ENCODE peak calls at places on chromosomes 6 and 20, in six cellular contexts. W is H7, X is mesenchymal stem cell, V is SK-N-SH, Z is BJ, T is OCI-LY7. D is an unnamed sample.

GRCh38 chr6:105642708-105643107 is 239.8 kb upstream of the PREP start:
- DNase-seq in W (no peak), Z (no peak), X (peak), V (no peak), T (no peak), D (no peak)

GRCh38 chr6:113082691-113083090 is 735.6 kb downstream of the RFPL4B start:
- DNase-seq in X (no peak), W (no peak), T (no peak), Z (no peak), V (no peak), D (no peak)

GRCh38 chr6:1379026-1379809 is 10.2 kb upstream of the FOXF2 start:
- DNase-seq in V (no peak), X (no peak), T (no peak), Z (no peak), W (peak), D (no peak)

GRCh38 chr6:143857651-143858050 is 6.6 kb upstream of the ZC2HC1B start:
- DNase-seq in Z (no peak), X (no peak), T (no peak), V (no peak), W (no peak), D (no peak)

GRCh38 chr6:54695815-54696214 is 150.8 kb upstream of the FAM83B start:
- DNase-seq in T (no peak), W (no peak), V (no peak), X (no peak), Z (no peak), D (no peak)

GRCh38 chr6:101393291-101394251 is at the start of gene GRIK2:
- DNase-seq in V (peak), T (no peak), X (peak), Z (no peak), W (peak), D (peak)

GRCh38 chr20:6613280-6613861 is 154.1 kb upstream of the BMP2 start:
- DNase-seq in X (no peak), W (no peak), Z (no peak), V (no peak), T (no peak), D (peak)

GRCh38 chr6:151038616-151039015 is 173.1 kb downstream of the MTHFD1L start:
- DNase-seq in T (no peak), Z (no peak), W (no peak), V (no peak), X (no peak), D (no peak)

GRCh38 chr20:58839474-58839874 is 11.2 kb downstream of the GNAS-AS1 start:
- DNase-seq in Z (no peak), V (peak), W (peak), X (no peak), T (peak), D (peak)

GRCh38 chr6:108653864-108654402 is 93.2 kb downstream of the FOXO3 start:
- DNase-seq in W (no peak), X (no peak), T (no peak), Z (no peak), V (no peak), D (no peak)
- H3K4me3 ChIP-seq in W (no peak), X (peak), T (no peak), Z (no peak), V (no peak), D (no peak)

DNA sequence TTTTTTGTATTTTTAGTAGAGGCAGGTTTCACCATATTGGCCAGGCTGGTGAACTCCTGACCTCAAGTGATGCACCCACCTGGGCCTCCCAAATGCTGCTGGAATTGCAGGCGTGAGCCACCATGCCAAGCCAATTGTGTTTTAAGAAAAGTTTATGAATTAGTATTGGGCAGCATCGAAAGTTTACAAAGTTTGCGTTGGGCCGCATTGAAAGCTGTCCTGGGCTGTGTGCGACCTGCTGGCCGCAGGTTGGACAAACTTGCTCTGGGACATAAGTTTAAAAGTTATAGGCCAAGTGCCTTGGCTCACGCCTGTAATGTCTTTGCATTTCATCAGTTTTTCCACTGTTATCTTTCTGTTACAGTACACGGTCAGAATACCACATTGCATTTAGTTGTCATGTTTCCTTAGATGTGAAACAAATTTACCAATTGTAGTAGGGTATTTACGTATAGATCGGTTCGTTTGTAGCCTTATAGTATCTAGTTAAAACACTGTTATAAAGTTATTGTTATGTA is 39.5 kb downstream of the ASXL1 start:
- DNase-seq in V (no peak), W (no peak), T (no peak), X (no peak), Z (no peak), D (no peak)
- H3K4me3 ChIP-seq in V (no peak), W (no peak), T (no peak), X (no peak), Z (no peak), D (no peak)

GRCh38 chr6:28635547-28636158 is 110.0 kb downstream of the GPX5 start:
- DNase-seq in W (peak), X (no peak), V (peak), Z (no peak), T (no peak), D (no peak)

GRCh38 chr6:28632326-28632851 is 106.7 kb downstream of the GPX5 start:
- DNase-seq in Z (no peak), V (no peak), T (no peak), X (no peak), W (no peak), D (no peak)

GRCh38 chr6:28633445-28634215 is 107.9 kb downstream of the GPX5 start:
- DNase-seq in V (no peak), W (peak), X (no peak), T (no peak), Z (no peak), D (no peak)

GRCh38 chr6:28634406-28634757 is 108.7 kb downstream of the GPX5 start:
- DNase-seq in W (peak), T (no peak), X (no peak), V (no peak), Z (no peak), D (no peak)

GRCh38 chr6:28634758-28635546 is 109.3 kb downstream of the GPX5 start:
- DNase-seq in V (peak), Z (no peak), X (peak), W (peak), T (no peak), D (no peak)
- H3K4me3 ChIP-seq in V (peak), Z (peak), X (peak), W (peak), T (no peak), D (peak)

GRCh38 chr6:167826230-167827061 is at the start of gene AFDN:
- DNase-seq in V (peak), W (peak), T (peak), Z (no peak), X (peak), D (peak)

GRCh38 chr6:167825759-167826229 is 917 bp upstream of the AFDN start:
- DNase-seq in W (peak), V (peak), T (no peak), X (peak), Z (no peak), D (peak)

GRCh38 chr6:167827062-167827587 is 414 bp downstream of the AFDN start:
- DNase-seq in Z (no peak), V (peak), W (peak), T (peak), X (no peak), D (peak)

GRCh38 chr6:167824591-167825041 is 2.1 kb upstream of the AFDN start:
- DNase-seq in V (no peak), X (no peak), W (no peak), T (no peak), Z (peak), D (no peak)

GRCh38 chr6:167825059-167825758 is 1.5 kb upstream of the AFDN start:
- DNase-seq in Z (no peak), X (no peak), V (no peak), T (no peak), W (no peak), D (no peak)
- H3K4me3 ChIP-seq in Z (peak), X (peak), V (peak), T (no peak), W (peak), D (no peak)

DNA sequence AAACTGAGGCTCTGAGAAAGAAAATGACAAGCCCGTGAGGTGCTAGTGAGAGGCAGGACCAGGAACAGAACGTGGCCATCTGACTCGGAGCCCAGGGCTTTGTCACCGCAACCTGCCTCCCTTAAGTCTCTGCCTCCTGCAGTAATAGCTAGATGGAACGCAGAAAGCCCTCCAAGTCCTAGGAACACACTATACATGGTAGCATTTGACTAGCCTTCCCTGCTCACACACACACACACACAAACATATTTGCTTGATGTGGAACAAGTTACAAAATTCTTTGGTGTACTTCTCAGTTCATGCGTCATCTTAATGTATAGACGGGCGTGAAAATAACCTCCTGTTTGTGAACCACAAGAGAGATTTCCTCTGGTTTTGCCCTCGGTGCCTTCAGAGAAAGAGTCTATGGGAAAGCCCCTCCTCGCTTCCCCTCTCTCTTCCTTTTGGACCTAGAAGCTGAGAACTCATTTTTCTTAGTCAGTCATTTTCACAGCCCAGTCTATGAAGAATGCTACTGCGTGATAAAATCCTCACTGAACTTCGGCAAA is 38.8 kb downstream of the C6orf52 start:
- DNase-seq in W (no peak), Z (no peak), T (no peak), V (no peak), X (no peak), D (peak)
- H3K4me3 ChIP-seq in W (no peak), Z (no peak), T (no peak), V (no peak), X (no peak), D (no peak)

DNA sequence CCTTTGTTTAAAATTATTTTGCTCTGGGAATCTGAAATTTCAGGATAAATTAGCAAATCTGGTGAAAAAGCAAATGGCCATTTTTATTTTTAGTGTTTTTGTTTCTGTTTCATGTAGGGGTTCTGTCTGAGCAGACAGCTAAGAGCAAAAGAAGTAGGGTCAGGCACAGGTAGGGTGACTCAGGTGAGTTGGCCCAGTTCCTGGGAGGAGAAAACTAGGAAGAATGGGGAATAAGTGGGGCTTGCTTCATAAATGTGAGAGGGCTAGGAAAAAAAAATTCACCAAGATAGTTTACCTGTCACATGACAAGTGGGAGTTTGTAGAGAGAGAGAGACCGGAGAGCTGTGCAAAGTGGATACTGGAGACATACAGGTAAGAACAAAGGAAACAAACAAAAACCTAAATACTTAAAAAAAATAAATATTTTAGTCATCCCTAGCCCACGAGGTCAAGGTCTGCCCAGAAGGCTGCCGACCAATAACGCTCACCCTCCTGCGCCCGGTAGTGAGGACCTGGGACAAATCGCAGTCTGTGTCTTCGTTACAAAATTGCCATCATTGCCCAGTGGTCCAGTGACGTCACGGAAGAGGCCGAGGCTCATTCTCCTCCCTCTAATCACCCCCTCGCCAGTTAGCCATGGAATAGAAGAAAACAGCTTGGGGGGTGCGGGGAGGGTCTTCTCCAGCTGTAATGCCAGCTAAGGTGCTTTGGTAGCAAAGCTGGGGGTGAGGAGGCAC is 2.3 kb downstream of the THBD start:
- DNase-seq in W (no peak), T (no peak), Z (no peak), V (no peak), X (no peak), D (no peak)
- H3K4me3 ChIP-seq in W (no peak), T (no peak), Z (no peak), V (no peak), X (peak), D (no peak)

DNA sequence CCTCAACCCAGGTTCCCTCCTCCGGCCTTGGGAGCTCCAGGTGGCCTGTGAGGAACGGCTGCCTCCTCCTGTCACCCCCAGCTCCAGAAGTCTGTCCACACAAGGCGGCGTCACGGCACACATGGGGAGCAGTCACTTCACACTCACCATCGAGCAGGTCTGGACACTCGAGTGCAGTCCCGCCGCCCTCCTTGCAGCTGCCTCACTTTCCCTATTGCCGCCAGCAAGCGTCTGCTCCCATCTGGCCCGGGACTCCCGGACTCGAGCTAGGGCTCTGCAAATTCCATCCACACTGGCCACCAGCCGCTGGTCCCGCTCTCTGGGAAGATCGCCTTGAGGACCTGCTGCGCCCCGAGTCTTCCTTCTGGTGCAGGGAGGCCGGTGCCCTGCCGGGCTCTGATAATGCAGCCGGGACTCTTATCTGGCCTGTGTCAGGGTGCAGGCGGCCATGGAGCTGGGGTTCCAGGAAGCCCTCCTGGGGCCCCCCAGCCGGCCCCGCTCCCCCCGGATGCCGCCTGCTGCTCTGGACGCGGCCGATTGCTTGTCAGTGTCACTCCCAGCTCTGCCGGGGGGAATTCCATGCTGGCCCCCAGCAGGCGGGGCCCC is at the start of gene RIPOR3:
- DNase-seq in V (peak), W (peak), Z (no peak), X (peak), T (no peak), D (no peak)
- H3K4me3 ChIP-seq in V (peak), W (peak), Z (peak), X (peak), T (no peak), D (no peak)